ENCODE peak calls at places on chromosomes 3 and 15, in four cellular contexts. K is hippocampal formation, D is GM04504, A is pons. J is an unnamed sample.

GRCh38 chr3:11774296-11774877 is 72.3 kb downstream of the TAMM41 start:
- DNase-seq in K (peak), D (peak), A (peak), J (no peak)

GRCh38 chr3:38137615-38138346 is 680 bp upstream of the MYD88 start:
- DNase-seq in D (no peak), A (no peak), K (no peak), J (peak)

GRCh38 chr15:66921319-66921718 is 144.1 kb upstream of the SMAD3 start:
- DNase-seq in A (peak), D (no peak), K (peak), J (no peak)

GRCh38 chr3:126208182-126208581 is 27.8 kb upstream of the ALDH1L1 start:
- DNase-seq in A (no peak), K (no peak), D (no peak), J (no peak)

GRCh38 chr3:24288538-24289236 is 206.0 kb downstream of the THRB start:
- DNase-seq in D (no peak), K (peak), A (peak), J (no peak)

GRCh38 chr15:63764124-63764827 is 69.5 kb downstream of the HERC1 start:
- DNase-seq in D (no peak), K (no peak), A (no peak), J (no peak)

GRCh38 chr3:101824691-101825090 is 24.6 kb upstream of the NFKBIZ start:
- DNase-seq in K (no peak), D (no peak), A (no peak), J (no peak)

GRCh38 chr3:62982795-62983455 is 107.7 kb upstream of the CADPS start:
- DNase-seq in A (no peak), K (no peak), D (no peak), J (no peak)

GRCh38 chr3:41711656-41712055 is 250.2 kb downstream of the ULK4 start:
- DNase-seq in K (no peak), D (peak), A (no peak), J (no peak)

GRCh38 chr3:157794771-157795170 is 291.6 kb upstream of the VEPH1 start:
- DNase-seq in D (peak), A (no peak), K (no peak), J (peak)

GRCh38 chr3:10502185-10502880 is 3.1 kb downstream of the ATP2B2 start:
- DNase-seq in K (no peak), A (no peak), D (no peak), J (no peak)

GRCh38 chr3:49238274-49239127 is 38.5 kb downstream of the C3orf62 start:
- DNase-seq in D (no peak), A (peak), K (no peak), J (no peak)

GRCh38 chr3:129534428-129535027 is 6.1 kb downstream of the RHO start:
- DNase-seq in A (no peak), K (no peak), D (no peak), J (no peak)

GRCh38 chr15:59997070-59997701 is 6.9 kb upstream of the FOXB1 start:
- DNase-seq in K (no peak), D (no peak), A (no peak), J (no peak)

GRCh38 chr15:81394609-81395008 is 20.6 kb upstream of the TMC3 start:
- DNase-seq in K (no peak), A (no peak), D (no peak), J (no peak)

GRCh38 chr3:13896473-13897154 is 16.7 kb upstream of the WNT7A start:
- DNase-seq in A (peak), D (peak), K (peak), J (peak)

GRCh38 chr3:149494022-149494758 is 19.7 kb downstream of the TM4SF4 start:
- DNase-seq in D (no peak), A (peak), K (peak), J (peak)

GRCh38 chr3:39407773-39408492 is 1.4 kb downstream of the RPSA start:
- DNase-seq in K (no peak), A (no peak), D (no peak), J (no peak)

GRCh38 chr15:60520825-60521368 is 42.0 kb upstream of the ICE2 start:
- DNase-seq in A (peak), D (no peak), K (peak), J (peak)

GRCh38 chr15:57472861-57473260 is 96.6 kb downstream of the CGNL1 start:
- DNase-seq in D (peak), A (no peak), K (no peak), J (no peak)